ENCODE peak calls at places on chromosomes 12 and 14, in ten cellular contexts. B is dorsolateral prefrontal cortex; D is kidney; Q is tibial nerve; R is CD8-positive, alpha-beta memory T cell; V is lower lobe of right lung; S is heart left ventricle; Y is heart right ventricle; E is hepatocyte; K is left ventricle myocardium inferior. N is an unnamed sample.

GRCh38 chr14:91893659-91894058 is 26.3 kb upstream of the TC2N start:
- DNase-seq in B (no peak), D (peak; percentile 16), Q (no peak), R (no peak), V (no peak), S (no peak), Y (no peak), E (no peak), K (no peak), N (no peak)

GRCh38 chr12:98955284-98955683 is 310.2 kb downstream of the APAF1 start:
- DNase-seq in B (no peak), D (no peak), Q (no peak), R (no peak), V (no peak), S (no peak), Y (no peak), E (peak; percentile 46), K (no peak), N (no peak)

GRCh38 chr14:35406811-35407630 is 2.5 kb upstream of the NFKBIA start:
- DNase-seq in B (no peak), D (no peak), Q (peak; percentile 52), R (peak; percentile 49), V (no peak), S (no peak), Y (no peak), E (peak; percentile 76), K (no peak), N (no peak)

GRCh38 chr14:103522649-103523582 is at the start of gene CKB:
- DNase-seq in B (peak; percentile 90), D (peak; percentile 93), Q (no peak), R (no peak), V (peak; percentile 76), S (peak; percentile 83), Y (peak; percentile 80), E (peak; percentile 91), K (peak; percentile 75), N (peak; percentile 81)

GRCh38 chr14:85058170-85058569 is 471.8 kb upstream of the FLRT2 start:
- DNase-seq in B (no peak), D (no peak), Q (no peak), R (no peak), V (no peak), S (no peak), Y (no peak), E (no peak), K (no peak), N (no peak)

GRCh38 chr12:107393043-107393725 is 292.4 kb upstream of the PWP1 start:
- DNase-seq in B (no peak), D (no peak), Q (no peak), R (peak; percentile 39), V (no peak), S (no peak), Y (no peak), E (no peak), K (no peak), N (no peak)

GRCh38 chr12:50110762-50111416 is 1.1 kb upstream of the COX14 start:
- DNase-seq in B (no peak), D (peak; percentile 95), Q (no peak), R (no peak), V (peak; percentile 83), S (peak; percentile 92), Y (peak; percentile 76), E (peak; percentile 70), K (peak; percentile 82), N (no peak)

GRCh38 chr12:62296001-62296400 is 35.8 kb downstream of the USP15 start:
- DNase-seq in B (no peak), D (no peak), Q (no peak), R (no peak), V (no peak), S (no peak), Y (no peak), E (no peak), K (no peak), N (no peak)

GRCh38 chr14:38073641-38074040 is 134.1 kb upstream of the SSTR1 start:
- DNase-seq in B (no peak), D (no peak), Q (no peak), R (no peak), V (no peak), S (no peak), Y (no peak), E (no peak), K (no peak), N (no peak)

GRCh38 chr14:56099081-56099797 is 19.0 kb upstream of the PELI2 start:
- DNase-seq in B (no peak), D (no peak), Q (no peak), R (no peak), V (no peak), S (no peak), Y (no peak), E (no peak), K (no peak), N (no peak)

GRCh38 chr14:97266653-97267052 is 469.5 kb downstream of the VRK1 start:
- DNase-seq in B (no peak), D (no peak), Q (no peak), R (no peak), V (no peak), S (no peak), Y (no peak), E (peak; percentile 52), K (no peak), N (no peak)

GRCh38 chr14:64654931-64655330 is 49.3 kb upstream of the PLEKHG3 start:
- DNase-seq in B (no peak), D (no peak), Q (no peak), R (no peak), V (peak; percentile 55), S (no peak), Y (no peak), E (no peak), K (no peak), N (no peak)
- H3K27ac ChIP-seq in B (peak overlapping the region; percentile 26), D (no peak overlapping the region), Q (peak overlapping the region; percentile 63), R (no peak overlapping the region), V (peak overlapping the region; percentile 64), S (peak overlapping the region; percentile 8), Y (peak overlapping the region; percentile 64), E (peak overlapping the region; percentile 77), K (no peak overlapping the region), N (no peak overlapping the region)

DNA sequence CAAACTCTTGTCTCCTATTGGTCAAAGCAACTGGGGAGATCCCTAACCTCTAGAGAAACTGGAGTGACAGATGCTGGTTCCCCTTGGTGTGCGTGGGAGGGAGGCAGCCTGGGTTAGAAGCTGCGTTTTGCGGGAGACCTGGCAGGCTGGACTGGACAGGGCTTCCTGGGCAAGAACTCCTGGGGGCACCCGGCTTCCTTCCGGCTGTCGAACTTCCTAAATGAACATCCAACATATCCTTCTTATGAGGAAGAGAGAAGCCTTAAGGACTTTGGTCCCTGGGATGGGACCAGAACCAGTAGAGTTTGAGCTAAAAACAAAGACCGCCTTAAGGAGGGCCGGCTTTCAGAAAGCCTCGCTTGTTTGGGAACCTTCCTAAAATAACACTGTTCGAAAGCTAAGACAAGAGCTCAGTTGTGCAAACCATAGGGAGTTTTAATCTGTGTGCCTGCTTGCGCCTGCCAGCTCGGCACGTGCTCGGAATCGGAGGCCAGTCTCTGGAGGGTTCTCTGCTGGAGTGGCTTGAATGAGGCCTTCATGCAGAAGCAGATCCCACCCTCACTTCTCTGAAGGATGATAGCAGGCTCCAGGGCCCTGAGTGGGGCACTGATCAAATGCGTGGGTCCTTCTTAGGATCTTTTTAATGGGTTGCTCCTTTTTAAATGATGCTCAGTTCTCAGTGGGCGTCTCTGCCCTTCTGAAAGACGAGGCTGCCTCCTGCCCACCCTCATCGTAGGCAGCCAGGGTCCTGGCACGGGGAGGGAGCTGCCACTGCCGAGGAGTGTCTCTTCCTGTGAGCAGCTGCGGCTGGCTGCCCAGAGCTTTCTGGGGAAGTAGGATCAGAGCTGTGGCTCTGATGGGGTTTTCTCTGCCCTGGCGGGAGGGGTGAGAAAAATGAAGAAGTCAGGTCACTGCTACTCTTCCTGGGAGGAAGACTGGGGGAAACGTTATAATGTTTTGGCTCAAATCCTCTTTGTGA is 30.8 kb upstream of the BEGAIN start:
- DNase-seq in B (no peak), D (no peak), Q (peak; percentile 27), R (no peak), V (no peak), S (peak; percentile 58), Y (peak; percentile 43), E (no peak), K (peak; percentile 27), N (peak; percentile 72)
- H3K27ac ChIP-seq in B (peak overlapping the region; percentile 34), D (no peak overlapping the region), Q (peak overlapping the region; percentile 60), R (no peak overlapping the region), V (no peak overlapping the region), S (no peak overlapping the region), Y (no peak overlapping the region), E (no peak overlapping the region), K (no peak overlapping the region), N (no peak overlapping the region)

GRCh38 chr12:48183876-48184548 is 568 bp downstream of the CCDC184 start:
- DNase-seq in B (no peak), D (no peak), Q (no peak), R (no peak), V (no peak), S (peak; percentile 29), Y (no peak), E (no peak), K (no peak), N (no peak)

GRCh38 chr12:48182659-48183058 is 785 bp upstream of the CCDC184 start:
- DNase-seq in B (no peak), D (no peak), Q (no peak), R (no peak), V (no peak), S (no peak), Y (no peak), E (no peak), K (no peak), N (no peak)

GRCh38 chr12:48185181-48185919 is 1.9 kb downstream of the CCDC184 start:
- DNase-seq in B (peak; percentile 73), D (no peak), Q (no peak), R (no peak), V (no peak), S (no peak), Y (no peak), E (peak; percentile 54), K (no peak), N (no peak)

GRCh38 chr12:48184549-48184922 is 1.1 kb downstream of the CCDC184 start:
- DNase-seq in B (peak; percentile 52), D (no peak), Q (no peak), R (no peak), V (no peak), S (no peak), Y (no peak), E (no peak), K (no peak), N (no peak)

GRCh38 chr12:48183091-48183875 is at the start of gene CCDC184:
- DNase-seq in B (peak; percentile 89), D (peak; percentile 87), Q (peak; percentile 55), R (peak; percentile 84), V (peak; percentile 64), S (peak; percentile 70), Y (peak; percentile 62), E (peak; percentile 78), K (peak; percentile 59), N (peak; percentile 69)
- H3K27ac ChIP-seq in B (peak within 1 kb of the TSS; percentile 83), D (no peak within 1 kb of the TSS), Q (peak within 1 kb of the TSS; percentile 73), R (peak within 1 kb of the TSS; percentile 75), V (no peak within 1 kb of the TSS), S (peak within 1 kb of the TSS; percentile 54), Y (peak within 1 kb of the TSS; percentile 29), E (peak within 1 kb of the TSS; percentile 54), K (peak within 1 kb of the TSS; percentile 74), N (no peak within 1 kb of the TSS)

DNA sequence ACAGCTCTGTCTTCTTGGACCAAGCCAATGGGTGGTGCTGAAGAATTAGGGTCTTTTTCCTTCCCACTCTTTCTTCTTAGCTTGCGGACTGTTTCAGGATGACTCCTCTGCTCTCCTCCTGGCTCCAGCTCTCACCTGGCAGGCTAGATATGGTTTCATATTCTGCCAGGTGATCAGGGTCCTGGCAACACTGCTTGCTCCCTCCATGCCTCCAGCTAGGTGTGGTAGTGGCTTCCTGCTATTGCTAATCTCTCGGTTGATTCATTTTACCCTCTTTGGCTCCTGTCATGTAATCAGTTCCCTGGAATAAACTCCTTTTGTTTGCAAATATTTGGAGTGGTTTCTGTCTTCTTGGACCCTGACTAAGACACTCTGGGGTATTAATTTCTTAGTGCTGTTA is 4.3 kb upstream of the GZMH start:
- DNase-seq in B (no peak), D (no peak), Q (no peak), R (no peak), V (no peak), S (no peak), Y (no peak), E (no peak), K (no peak), N (no peak)
- H3K27ac ChIP-seq in B (no peak overlapping the region), D (no peak overlapping the region), Q (no peak overlapping the region), R (no peak overlapping the region), V (no peak overlapping the region), S (no peak overlapping the region), Y (no peak overlapping the region), E (no peak overlapping the region), K (no peak overlapping the region), N (no peak overlapping the region)